ENCODE peak calls at places on chromosomes 16 and 17, in eight cellular contexts. O is GM13977, S is colonic mucosa, L is natural killer cell, T is GM12864, G is B cell, D is heart left ventricle, V is bronchial epithelial cell. Y is an unnamed sample.

GRCh38 chr17:78999056-78999768 is 10.4 kb downstream of the CANT1 start:
- DNase-seq in O (peak), V (no peak), D (peak), T (no peak), L (no peak), S (no peak), G (no peak), Y (no peak)

GRCh38 chr16:8581923-8582580 is 8.3 kb downstream of the TMEM114 start:
- DNase-seq in D (peak), T (no peak), G (no peak), S (no peak), O (no peak), L (no peak), V (no peak), Y (peak)

GRCh38 chr17:16215965-16216316 is 607 bp upstream of the NCOR1 start:
- DNase-seq in V (peak), O (no peak), D (peak), T (no peak), L (no peak), S (peak), G (no peak), Y (peak)

GRCh38 chr16:3256876-3257465 is 538 bp upstream of the MEFV start:
- DNase-seq in L (no peak), S (no peak), D (no peak), T (no peak), O (no peak), V (peak), G (no peak), Y (no peak)

GRCh38 chr16:25108054-25108453 is 3.5 kb upstream of the LCMT1 start:
- DNase-seq in V (no peak), D (peak), S (no peak), T (no peak), G (peak), L (no peak), O (peak), Y (peak)

GRCh38 chr17:13476722-13477121 is 125.0 kb downstream of the HS3ST3A1 start:
- DNase-seq in V (no peak), S (no peak), O (no peak), T (no peak), D (no peak), L (no peak), G (no peak), Y (no peak)

GRCh38 chr17:35189291-35189690 is 4.9 kb downstream of the SLC35G3 start:
- DNase-seq in O (no peak), T (no peak), D (no peak), V (peak), G (no peak), S (no peak), L (no peak), Y (no peak)

GRCh38 chr17:75270966-75271232 is at the start of gene MIF4GD:
- DNase-seq in S (no peak), V (no peak), O (no peak), D (no peak), L (no peak), G (no peak), T (no peak), Y (no peak)

GRCh38 chr17:79285973-79286372 is 211.3 kb downstream of the ENGASE start:
- DNase-seq in V (no peak), T (no peak), D (no peak), L (no peak), S (no peak), G (no peak), O (no peak), Y (no peak)

GRCh38 chr16:75288596-75289120 is 37.2 kb upstream of the BCAR1 start:
- DNase-seq in V (no peak), O (no peak), S (no peak), D (peak), T (no peak), G (no peak), L (peak), Y (peak)

GRCh38 chr17:48738803-48739526 is 10.4 kb upstream of the HOXB13 start:
- DNase-seq in T (no peak), S (no peak), O (no peak), G (peak), D (no peak), L (no peak), V (peak), Y (no peak)

GRCh38 chr17:5630434-5630833 is 46.1 kb upstream of the NLRP1 start:
- DNase-seq in G (no peak), S (no peak), T (no peak), D (no peak), V (no peak), L (no peak), O (no peak), Y (no peak)

GRCh38 chr17:67647482-67647881 is 70.3 kb upstream of the NOL11 start:
- DNase-seq in L (no peak), S (no peak), G (no peak), T (peak), O (peak), V (no peak), D (no peak), Y (peak)

GRCh38 chr17:75681289-75681688 is 14.2 kb downstream of the SAP30BP start:
- DNase-seq in D (no peak), S (no peak), O (no peak), L (no peak), T (no peak), G (no peak), V (peak), Y (no peak)

GRCh38 chr17:65049085-65049756 is 7.3 kb downstream of the GNA13 start:
- DNase-seq in T (no peak), G (no peak), S (no peak), O (no peak), D (no peak), V (no peak), L (no peak), Y (peak)

GRCh38 chr16:17780181-17780580 is 309.4 kb upstream of the XYLT1 start:
- DNase-seq in V (no peak), D (no peak), T (no peak), L (no peak), G (no peak), S (no peak), O (no peak), Y (no peak)

GRCh38 chr17:81342700-81343070 is 47.6 kb upstream of the SLC38A10 start:
- DNase-seq in V (no peak), S (no peak), G (peak), O (no peak), L (no peak), T (no peak), D (no peak), Y (no peak)

GRCh38 chr17:9195961-9196668 is 174.8 kb downstream of the NTN1 start:
- DNase-seq in S (peak), T (no peak), O (no peak), V (no peak), D (no peak), L (no peak), G (no peak), Y (no peak)

GRCh38 chr17:7742729-7743128 is 25.2 kb downstream of the DNAH2 start:
- DNase-seq in G (no peak), S (no peak), T (no peak), L (no peak), V (no peak), O (no peak), D (no peak), Y (no peak)

GRCh38 chr17:58344791-58345157 is 7.2 kb downstream of the SUPT4H1 start:
- DNase-seq in S (no peak), V (no peak), O (no peak), D (no peak), L (peak), T (peak), G (peak), Y (peak)

GRCh38 chr16:74749291-74750055 is 25.1 kb downstream of the FA2H start:
- DNase-seq in O (no peak), V (no peak), S (no peak), L (no peak), D (no peak), T (no peak), G (no peak), Y (no peak)

GRCh38 chr17:79842656-79843474 is 3.6 kb upstream of the CBX4 start:
- DNase-seq in T (no peak), L (peak), V (no peak), G (peak), D (no peak), S (peak), O (peak), Y (peak)

GRCh38 chr16:72112906-72113615 is 19.4 kb downstream of the DHX38 start:
- DNase-seq in D (no peak), V (peak), S (no peak), L (no peak), O (no peak), G (no peak), T (no peak), Y (no peak)

GRCh38 chr16:85770741-85771140 is 19.8 kb upstream of the C16orf74 start:
- DNase-seq in G (no peak), D (no peak), L (no peak), O (no peak), S (no peak), T (no peak), V (no peak), Y (no peak)

GRCh38 chr17:30992551-30992950 is 21.7 kb downstream of the RNF135 start:
- DNase-seq in G (no peak), L (no peak), S (no peak), D (no peak), T (no peak), O (no peak), V (no peak), Y (no peak)
- TF ChIP-seq CTCF in G (no peak), L (no peak), S (no peak), D (no peak), T (no peak), O (no peak), V (no peak), Y (no peak)

GRCh38 chr17:2412561-2413021 is 11.7 kb upstream of the MNT start:
- DNase-seq in V (no peak), D (no peak), G (no peak), S (no peak), L (no peak), O (no peak), T (no peak), Y (no peak)
- TF ChIP-seq CTCF in V (peak), D (peak), G (no peak), S (no peak), L (no peak), O (no peak), T (no peak), Y (no peak)

DNA sequence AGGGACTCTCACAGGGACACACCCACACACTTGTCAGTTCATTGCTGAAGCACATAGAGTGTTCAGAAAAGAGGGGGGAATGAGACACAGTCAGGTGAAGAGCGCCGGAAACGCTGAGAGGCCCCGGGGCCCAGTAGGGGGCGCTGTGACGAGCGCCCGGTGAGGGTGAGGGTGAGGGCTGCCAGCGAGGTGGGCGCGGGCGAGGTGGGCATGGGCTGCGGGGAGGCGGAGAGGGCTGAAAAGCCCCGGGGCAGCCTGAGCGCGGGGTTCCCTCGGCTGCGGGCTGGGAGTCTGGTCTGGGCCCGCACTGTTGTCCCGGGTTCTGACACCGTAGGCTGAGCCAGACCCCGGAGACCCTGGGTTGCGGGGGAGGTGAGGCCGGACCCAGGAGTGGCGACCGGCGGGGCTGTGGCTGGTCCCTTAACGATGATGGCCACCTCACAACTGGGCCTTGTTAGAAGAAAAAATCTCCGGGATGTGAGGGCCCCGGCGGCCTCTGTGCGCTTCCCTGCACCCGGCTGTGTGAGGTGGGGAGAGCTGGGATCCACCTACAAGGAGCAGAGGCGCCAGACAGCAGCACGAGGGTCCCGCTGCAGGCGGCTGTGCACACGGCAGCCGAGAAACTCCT is 91.4 kb downstream of the C16orf78 start:
- DNase-seq in O (peak), D (peak), T (no peak), L (peak), G (no peak), V (no peak), S (peak), Y (no peak)
- TF ChIP-seq CTCF in O (peak), D (peak), T (peak), L (no peak), G (no peak), V (no peak), S (peak), Y (peak)

GRCh38 chr16:1817716-1818115 is 8.9 kb downstream of the HAGH start:
- DNase-seq in V (no peak), T (no peak), S (no peak), O (no peak), G (no peak), L (no peak), D (no peak), Y (no peak)

GRCh38 chr16:1815461-1815860 is 11.2 kb downstream of the HAGH start:
- DNase-seq in O (no peak), G (no peak), T (no peak), S (no peak), V (no peak), D (peak), L (no peak), Y (no peak)

GRCh38 chr16:1817276-1817589 is 9.4 kb downstream of the HAGH start:
- DNase-seq in G (no peak), V (no peak), T (no peak), L (no peak), S (no peak), D (no peak), O (no peak), Y (no peak)

GRCh38 chr16:1818204-1818872 is 8.3 kb downstream of the HAGH start:
- DNase-seq in T (no peak), V (no peak), G (no peak), S (no peak), O (no peak), D (no peak), L (no peak), Y (no peak)

GRCh38 chr16:1816396-1817275 is 10.0 kb downstream of the HAGH start:
- DNase-seq in S (no peak), V (no peak), L (no peak), O (no peak), T (no peak), G (no peak), D (no peak), Y (no peak)
- TF ChIP-seq CTCF in S (no peak), V (no peak), L (no peak), O (no peak), T (no peak), G (no peak), D (no peak), Y (no peak)